ENCODE peak calls at places on chromosome 6, in ten cellular contexts. F, V, L, M, E, K, B, Z, U and Q are unnamed samples.

GRCh38 chr6:158028876-158029275 is 47.2 kb downstream of the SYNJ2 start:
- DNase-seq in F (no peak), V (no peak), L (no peak), M (no peak), E (no peak), K (no peak), B (no peak), Z (peak; percentile 3), U (no peak), Q (no peak)

GRCh38 chr6:146355521-146356100 is 188.0 kb upstream of the RAB32 start:
- DNase-seq in F (no peak), V (no peak), L (no peak), M (no peak), E (no peak), K (no peak), B (no peak), Z (no peak), U (no peak), Q (no peak)

GRCh38 chr6:41836660-41837052 is 49.2 kb downstream of the TOMM6 start:
- DNase-seq in F (no peak), V (no peak), L (no peak), M (peak; percentile 5), E (peak; percentile 33), K (no peak), B (no peak), Z (no peak), U (no peak), Q (no peak)

GRCh38 chr6:31401403-31401802 is 2.0 kb upstream of the MICA start:
- DNase-seq in F (no peak), V (no peak), L (no peak), M (peak; percentile 88), E (peak; percentile 92), K (no peak), B (peak; percentile 17), Z (peak; percentile 55), U (peak; percentile 45), Q (peak; percentile 72)

GRCh38 chr6:33853026-33853425 is 49.2 kb upstream of the MLN start:
- DNase-seq in F (no peak), V (no peak), L (no peak), M (no peak), E (no peak), K (no peak), B (no peak), Z (no peak), U (no peak), Q (no peak)

GRCh38 chr6:111681856-111682255 is 76.2 kb upstream of the TRAF3IP2 start:
- DNase-seq in F (no peak), V (no peak), L (no peak), M (no peak), E (no peak), K (no peak), B (no peak), Z (no peak), U (no peak), Q (no peak)

GRCh38 chr6:85344996-85345395 is 104.9 kb upstream of the NT5E start:
- DNase-seq in F (no peak), V (no peak), L (no peak), M (no peak), E (no peak), K (no peak), B (no peak), Z (no peak), U (no peak), Q (no peak)

GRCh38 chr6:23419046-23419445 is 707.0 kb upstream of the NRSN1 start:
- DNase-seq in F (no peak), V (no peak), L (no peak), M (no peak), E (no peak), K (no peak), B (no peak), Z (no peak), U (no peak), Q (no peak)

GRCh38 chr6:35601331-35602132 is 87.2 kb downstream of the FKBP5 start:
- DNase-seq in F (no peak), V (peak; percentile 38), L (peak; percentile 38), M (peak; percentile 88), E (peak; percentile 92), K (peak; percentile 48), B (no peak), Z (peak; percentile 47), U (peak; percentile 55), Q (no peak)

GRCh38 chr6:161128680-161129196 is 137.2 kb downstream of the MAP3K4 start:
- DNase-seq in F (no peak), V (no peak), L (no peak), M (peak; percentile 86), E (peak; percentile 86), K (no peak), B (no peak), Z (no peak), U (no peak), Q (no peak)

GRCh38 chr6:83270971-83271714 is 78.0 kb downstream of the RWDD2A start:
- DNase-seq in F (no peak), V (no peak), L (no peak), M (peak; percentile 94), E (peak; percentile 81), K (no peak), B (no peak), Z (no peak), U (no peak), Q (peak; percentile 25)

GRCh38 chr6:91276315-91276714 is 689.4 kb upstream of the MAP3K7 start:
- DNase-seq in F (no peak), V (no peak), L (no peak), M (no peak), E (no peak), K (no peak), B (peak; percentile 36), Z (peak; percentile 29), U (no peak), Q (no peak)

GRCh38 chr6:116596815-116597214 is 19.5 kb upstream of the RSPH4A start:
- DNase-seq in F (no peak), V (no peak), L (no peak), M (no peak), E (peak; percentile 29), K (no peak), B (peak; percentile 18), Z (peak; percentile 37), U (no peak), Q (no peak)

GRCh38 chr6:152206072-152206818 is 398.8 kb downstream of the ESR1 start:
- DNase-seq in F (no peak), V (no peak), L (peak; percentile 4), M (peak; percentile 11), E (peak; percentile 52), K (peak; percentile 19), B (peak; percentile 15), Z (peak; percentile 19), U (peak; percentile 29), Q (no peak)

GRCh38 chr6:49550413-49551125 is at the start of gene C6orf141:
- DNase-seq in F (peak; percentile 86), V (no peak), L (no peak), M (peak; percentile 46), E (no peak), K (no peak), B (peak; percentile 88), Z (peak; percentile 64), U (peak; percentile 31), Q (peak; percentile 80)

GRCh38 chr6:43579171-43579570 is 3.2 kb downstream of the POLH start:
- DNase-seq in F (no peak), V (no peak), L (no peak), M (peak; percentile 81), E (peak; percentile 22), K (no peak), B (no peak), Z (no peak), U (no peak), Q (no peak)

GRCh38 chr6:16496982-16497823 is 258.8 kb downstream of the GMPR start:
- DNase-seq in F (no peak), V (no peak), L (no peak), M (no peak), E (no peak), K (no peak), B (no peak), Z (no peak), U (no peak), Q (no peak)

GRCh38 chr6:30600576-30600975 is 16.5 kb downstream of the PPP1R10 start:
- DNase-seq in F (no peak), V (no peak), L (no peak), M (no peak), E (no peak), K (no peak), B (no peak), Z (no peak), U (peak; percentile 28), Q (no peak)

GRCh38 chr6:133767571-133767970 is 121.3 kb upstream of the TCF21 start:
- DNase-seq in F (no peak), V (no peak), L (no peak), M (no peak), E (peak; percentile 57), K (no peak), B (no peak), Z (no peak), U (no peak), Q (no peak)

GRCh38 chr6:165042912-165043311 is 266.5 kb downstream of the C6orf118 start:
- DNase-seq in F (no peak), V (no peak), L (no peak), M (no peak), E (no peak), K (no peak), B (no peak), Z (no peak), U (no peak), Q (no peak)

GRCh38 chr6:131948692-131949614 is 2.2 kb downstream of the CCN2 start:
- DNase-seq in F (no peak), V (no peak), L (no peak), M (peak; percentile 74), E (peak; percentile 94), K (no peak), B (no peak), Z (peak; percentile 38), U (no peak), Q (no peak)

GRCh38 chr6:16105874-16106273 is 23.0 kb upstream of the MYLIP start:
- DNase-seq in F (no peak), V (no peak), L (no peak), M (peak; percentile 21), E (peak; percentile 3), K (no peak), B (no peak), Z (peak; percentile 13), U (no peak), Q (no peak)

GRCh38 chr6:113447088-113447831 is 409.9 kb upstream of the MARCKS start:
- DNase-seq in F (no peak), V (no peak), L (no peak), M (peak; percentile 91), E (peak; percentile 93), K (no peak), B (no peak), Z (peak; percentile 51), U (no peak), Q (peak; percentile 41)

GRCh38 chr6:56040271-56040670 is 164.9 kb upstream of the BMP5 start:
- DNase-seq in F (no peak), V (no peak), L (no peak), M (peak; percentile 4), E (peak; percentile 81), K (no peak), B (no peak), Z (no peak), U (no peak), Q (no peak)

GRCh38 chr6:90483956-90484355 is 102.9 kb downstream of the MAP3K7 start:
- DNase-seq in F (no peak), V (no peak), L (no peak), M (no peak), E (no peak), K (no peak), B (no peak), Z (no peak), U (no peak), Q (no peak)